ENCODE peak calls at places on chromosomes 1 and 21, in seven cellular contexts. R, H, G, U, M, X and S are unnamed samples.

GRCh38 chr1:43614891-43615290 is 35.1 kb upstream of the KDM4A start:
- DNase-seq in R (no peak), H (no peak), G (no peak), U (no peak), M (no peak), X (no peak), S (no peak)

GRCh38 chr1:96234299-96234698 is 487.3 kb upstream of the PTBP2 start:
- DNase-seq in R (peak), H (peak), G (peak), U (no peak), M (no peak), X (peak), S (no peak)

GRCh38 chr21:41827951-41828883 is 50.9 kb downstream of the PRDM15 start:
- DNase-seq in R (no peak), H (no peak), G (no peak), U (no peak), M (no peak), X (no peak), S (no peak)

GRCh38 chr1:33296824-33297223 is 24.1 kb downstream of the A3GALT2 start:
- DNase-seq in R (no peak), H (peak), G (no peak), U (no peak), M (no peak), X (no peak), S (no peak)

GRCh38 chr21:27423073-27423472 is 456.2 kb upstream of the ADAMTS5 start:
- DNase-seq in R (peak), H (peak), G (no peak), U (peak), M (no peak), X (peak), S (no peak)

GRCh38 chr1:56255516-56256181 is 323.7 kb downstream of the PLPP3 start:
- DNase-seq in R (peak), H (peak), G (no peak), U (peak), M (no peak), X (peak), S (peak)

GRCh38 chr1:16248603-16249534 is 11.9 kb upstream of the CPLANE2 start:
- DNase-seq in R (peak), H (peak), G (peak), U (peak), M (no peak), X (peak), S (peak)

GRCh38 chr1:193241132-193241827 is 54.9 kb upstream of the B3GALT2 start:
- DNase-seq in R (no peak), H (no peak), G (no peak), U (no peak), M (no peak), X (no peak), S (no peak)

GRCh38 chr1:245807306-245807705 is 652.5 kb downstream of the KIF26B start:
- DNase-seq in R (no peak), H (no peak), G (no peak), U (no peak), M (no peak), X (no peak), S (no peak)

GRCh38 chr1:2135425-2135824 is 59.1 kb downstream of the FAAP20 start:
- DNase-seq in R (peak), H (peak), G (no peak), U (peak), M (no peak), X (no peak), S (no peak)

GRCh38 chr1:85748120-85748519 is 39.9 kb upstream of the ZNHIT6 start:
- DNase-seq in R (no peak), H (no peak), G (no peak), U (no peak), M (no peak), X (no peak), S (no peak)

GRCh38 chr1:205975387-205975998 is 27.7 kb downstream of the RAB7B start:
- DNase-seq in R (no peak), H (peak), G (no peak), U (no peak), M (no peak), X (no peak), S (no peak)

GRCh38 chr1:233340031-233340555 is 12.6 kb downstream of the MAP3K21 start:
- DNase-seq in R (no peak), H (no peak), G (no peak), U (no peak), M (no peak), X (no peak), S (no peak)

GRCh38 chr1:233338102-233338501 is 10.6 kb downstream of the MAP3K21 start:
- DNase-seq in R (no peak), H (no peak), G (no peak), U (no peak), M (no peak), X (no peak), S (no peak)

GRCh38 chr1:233337505-233337904 is 10.0 kb downstream of the MAP3K21 start:
- DNase-seq in R (no peak), H (peak), G (no peak), U (no peak), M (no peak), X (no peak), S (no peak)

GRCh38 chr1:233343262-233343661 is 15.7 kb downstream of the MAP3K21 start:
- DNase-seq in R (no peak), H (peak), G (no peak), U (no peak), M (no peak), X (no peak), S (no peak)

DNA sequence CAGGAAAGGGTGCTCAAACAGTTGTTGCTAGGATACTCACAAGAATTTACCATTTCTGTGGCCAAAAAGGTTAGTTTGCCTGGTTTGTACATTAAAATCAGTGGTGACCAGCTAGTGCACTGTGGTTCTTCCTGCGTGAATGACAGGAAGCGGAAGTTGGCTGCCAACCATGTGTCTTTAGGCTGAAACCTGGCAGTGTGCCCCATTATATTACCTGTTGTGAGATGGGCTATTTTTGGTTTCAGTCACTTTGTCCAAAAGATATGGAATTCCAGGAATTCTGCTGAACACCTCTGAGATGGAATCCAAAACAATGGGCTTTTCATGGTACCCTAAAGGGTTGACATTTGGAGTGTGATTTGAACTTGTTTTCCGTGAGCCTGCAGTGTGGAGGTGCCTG is 13.6 kb downstream of the MAP3K21 start:
- DNase-seq in R (no peak), H (no peak), G (no peak), U (no peak), M (no peak), X (no peak), S (no peak)
- TF ChIP-seq POLR2A in R (no peak), H (no peak), G (no peak), U (no peak), M (no peak), X (no peak), S (no peak)

DNA sequence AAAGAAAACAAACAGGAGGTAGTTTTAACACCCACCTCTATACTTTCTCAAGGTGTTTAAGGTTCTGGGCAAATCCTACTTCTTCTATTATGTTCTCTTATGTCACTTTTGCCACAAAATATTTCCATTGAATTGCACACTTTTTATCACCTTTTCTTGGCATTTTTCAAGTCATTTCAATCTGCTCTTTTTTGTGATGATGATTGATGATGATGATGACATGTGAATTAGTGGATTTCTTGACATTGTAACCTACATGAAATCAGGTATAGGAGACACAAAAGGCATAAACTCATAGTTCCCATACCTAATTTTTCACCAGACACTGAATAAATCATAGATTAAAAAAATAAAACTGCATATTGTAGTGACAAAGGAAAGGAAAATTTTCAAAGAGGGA is 4.2 kb downstream of the PTPRC start:
- DNase-seq in R (no peak), H (no peak), G (no peak), U (no peak), M (no peak), X (no peak), S (no peak)
- H3K27ac ChIP-seq in R (no peak), H (no peak), G (no peak), U (no peak), M (no peak), X (no peak), S (peak)

GRCh38 chr1:11027316-11027715 is 14.9 kb downstream of the TARDBP start:
- DNase-seq in R (no peak), H (no peak), G (no peak), U (no peak), M (no peak), X (no peak), S (no peak)

GRCh38 chr1:11026052-11026451 is 13.6 kb downstream of the TARDBP start:
- DNase-seq in R (no peak), H (no peak), G (no peak), U (no peak), M (no peak), X (no peak), S (no peak)

GRCh38 chr1:11026903-11027302 is 14.4 kb downstream of the TARDBP start:
- DNase-seq in R (no peak), H (no peak), G (no peak), U (no peak), M (no peak), X (no peak), S (no peak)

GRCh38 chr1:11025618-11026017 is 13.2 kb downstream of the TARDBP start:
- DNase-seq in R (no peak), H (no peak), G (no peak), U (no peak), M (no peak), X (no peak), S (no peak)

DNA sequence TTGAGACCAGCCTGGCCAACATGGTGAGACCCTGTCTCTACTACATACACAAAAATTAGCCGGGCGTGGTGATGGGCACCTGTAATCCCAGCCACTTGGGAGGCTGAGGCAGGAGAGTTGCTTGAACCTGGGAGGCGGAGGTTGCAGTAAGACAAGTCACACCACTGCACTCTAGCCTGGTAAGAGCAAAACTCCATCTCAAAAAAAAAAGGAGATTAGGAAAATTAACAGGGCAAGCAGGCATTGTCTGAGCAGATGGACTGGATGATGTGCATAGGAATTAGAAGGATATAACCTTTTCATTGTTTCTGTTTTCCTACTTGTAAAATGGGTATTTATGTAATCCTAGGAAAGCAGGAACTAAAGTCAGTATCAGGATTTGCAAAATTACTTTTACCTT is 15.6 kb downstream of the TARDBP start:
- DNase-seq in R (no peak), H (no peak), G (no peak), U (no peak), M (no peak), X (no peak), S (no peak)
- TF ChIP-seq POLR2A in R (no peak), H (no peak), G (no peak), U (no peak), M (no peak), X (no peak), S (no peak)

GRCh38 chr1:14625587-14626447 is 27.3 kb downstream of the KAZN start:
- DNase-seq in R (no peak), H (no peak), G (no peak), U (no peak), M (no peak), X (no peak), S (no peak)

GRCh38 chr1:14626869-14627607 is 28.6 kb downstream of the KAZN start:
- DNase-seq in R (no peak), H (no peak), G (no peak), U (peak), M (no peak), X (no peak), S (no peak)

GRCh38 chr1:14629363-14629762 is 30.9 kb downstream of the KAZN start:
- DNase-seq in R (no peak), H (no peak), G (no peak), U (no peak), M (no peak), X (no peak), S (no peak)

GRCh38 chr1:14630986-14631385 is 32.5 kb downstream of the KAZN start:
- DNase-seq in R (no peak), H (no peak), G (no peak), U (no peak), M (no peak), X (no peak), S (no peak)

GRCh38 chr1:14627608-14628489 is 29.4 kb downstream of the KAZN start:
- DNase-seq in R (no peak), H (no peak), G (no peak), U (no peak), M (no peak), X (no peak), S (no peak)
- H3K27ac ChIP-seq in R (no peak), H (no peak), G (no peak), U (no peak), M (no peak), X (no peak), S (peak)

GRCh38 chr1:39105841-39106765 is 80.0 kb downstream of the NDUFS5 start:
- DNase-seq in R (peak), H (peak), G (peak), U (peak), M (no peak), X (no peak), S (peak)
- TF ChIP-seq POLR2A in R (no peak), H (no peak), G (peak), U (no peak), M (peak), X (no peak), S (no peak)